ENCODE peak calls at places on chromosomes 11 and 22, in ten cellular contexts. One of them, this sample, is unnamed.

GRCh38 chr11:134453441-134453840 is 41.4 kb upstream of the B3GAT1 start:
- DNase-seq in DMS53: no peak
- DNase-seq in A172: no peak
- DNase-seq in K562: no peak
- DNase-seq in hippocampal formation: peak
- DNase-seq in COLO829: no peak
- DNase-seq in mucosa of descending colon: no peak
- DNase-seq in IMR-90: no peak
- DNase-seq in GOT3: no peak
- DNase-seq in C1 segment of cervical spinal cord: no peak
- DNase-seq in this sample: no peak

GRCh38 chr11:65743928-65744698 is 23.5 kb upstream of the RNASEH2C start:
- DNase-seq in hippocampal formation: no peak
- DNase-seq in DMS53: peak
- DNase-seq in C1 segment of cervical spinal cord: no peak
- DNase-seq in A172: no peak
- DNase-seq in IMR-90: no peak
- DNase-seq in K562: peak
- DNase-seq in GOT3: no peak
- DNase-seq in mucosa of descending colon: peak
- DNase-seq in COLO829: no peak
- DNase-seq in this sample: no peak

GRCh38 chr11:130171534-130171933 is 12.0 kb downstream of the ST14 start:
- DNase-seq in DMS53: peak
- DNase-seq in hippocampal formation: no peak
- DNase-seq in mucosa of descending colon: no peak
- DNase-seq in GOT3: no peak
- DNase-seq in A172: no peak
- DNase-seq in COLO829: no peak
- DNase-seq in K562: no peak
- DNase-seq in C1 segment of cervical spinal cord: no peak
- DNase-seq in IMR-90: no peak
- DNase-seq in this sample: no peak

GRCh38 chr22:22855617-22856308 is 31.9 kb upstream of the IGLL5 start:
- DNase-seq in DMS53: peak
- DNase-seq in hippocampal formation: no peak
- DNase-seq in GOT3: no peak
- DNase-seq in IMR-90: no peak
- DNase-seq in K562: peak
- DNase-seq in mucosa of descending colon: peak
- DNase-seq in C1 segment of cervical spinal cord: no peak
- DNase-seq in A172: peak
- DNase-seq in COLO829: no peak
- DNase-seq in this sample: no peak

GRCh38 chr11:22730319-22730718 is 63.9 kb downstream of the GAS2 start:
- DNase-seq in K562: no peak
- DNase-seq in IMR-90: peak
- DNase-seq in COLO829: no peak
- DNase-seq in A172: no peak
- DNase-seq in DMS53: peak
- DNase-seq in C1 segment of cervical spinal cord: no peak
- DNase-seq in GOT3: no peak
- DNase-seq in mucosa of descending colon: no peak
- DNase-seq in hippocampal formation: no peak
- DNase-seq in this sample: no peak

GRCh38 chr11:10918698-10919097 is 60.8 kb upstream of the ZBED5 start:
- DNase-seq in GOT3: no peak
- DNase-seq in hippocampal formation: no peak
- DNase-seq in COLO829: no peak
- DNase-seq in IMR-90: no peak
- DNase-seq in C1 segment of cervical spinal cord: no peak
- DNase-seq in DMS53: no peak
- DNase-seq in mucosa of descending colon: no peak
- DNase-seq in K562: no peak
- DNase-seq in A172: peak
- DNase-seq in this sample: no peak

GRCh38 chr11:65003282-65003681 is 6.5 kb upstream of the BATF2 start:
- DNase-seq in K562: no peak
- DNase-seq in A172: no peak
- DNase-seq in IMR-90: peak
- DNase-seq in C1 segment of cervical spinal cord: no peak
- DNase-seq in COLO829: no peak
- DNase-seq in hippocampal formation: no peak
- DNase-seq in mucosa of descending colon: peak
- DNase-seq in DMS53: no peak
- DNase-seq in GOT3: no peak
- DNase-seq in this sample: no peak

GRCh38 chr11:64687641-64688533 is 35.1 kb downstream of the NRXN2 start:
- DNase-seq in hippocampal formation: no peak
- DNase-seq in COLO829: no peak
- DNase-seq in IMR-90: no peak
- DNase-seq in K562: no peak
- DNase-seq in GOT3: no peak
- DNase-seq in mucosa of descending colon: no peak
- DNase-seq in DMS53: no peak
- DNase-seq in C1 segment of cervical spinal cord: no peak
- DNase-seq in A172: no peak
- DNase-seq in this sample: no peak

GRCh38 chr11:67564230-67564629 is 19.4 kb upstream of the GSTP1 start:
- DNase-seq in COLO829: no peak
- DNase-seq in GOT3: no peak
- DNase-seq in DMS53: no peak
- DNase-seq in IMR-90: no peak
- DNase-seq in C1 segment of cervical spinal cord: no peak
- DNase-seq in hippocampal formation: no peak
- DNase-seq in K562: no peak
- DNase-seq in A172: no peak
- DNase-seq in mucosa of descending colon: no peak
- DNase-seq in this sample: no peak

GRCh38 chr22:46774456-46775363 is 12.3 kb downstream of the TBC1D22A start:
- DNase-seq in A172: no peak
- DNase-seq in K562: no peak
- DNase-seq in IMR-90: no peak
- DNase-seq in hippocampal formation: no peak
- DNase-seq in DMS53: no peak
- DNase-seq in COLO829: no peak
- DNase-seq in C1 segment of cervical spinal cord: no peak
- DNase-seq in mucosa of descending colon: peak
- DNase-seq in GOT3: no peak
- DNase-seq in this sample: no peak

GRCh38 chr11:44579172-44579804 is 13.8 kb downstream of the CD82 start:
- DNase-seq in mucosa of descending colon: no peak
- DNase-seq in GOT3: no peak
- DNase-seq in K562: no peak
- DNase-seq in IMR-90: no peak
- DNase-seq in C1 segment of cervical spinal cord: no peak
- DNase-seq in COLO829: no peak
- DNase-seq in hippocampal formation: no peak
- DNase-seq in A172: no peak
- DNase-seq in DMS53: no peak
- DNase-seq in this sample: no peak

GRCh38 chr11:104663190-104664140 is 234.8 kb downstream of the CASP12 start:
- DNase-seq in hippocampal formation: no peak
- DNase-seq in A172: peak
- DNase-seq in C1 segment of cervical spinal cord: no peak
- DNase-seq in COLO829: peak
- DNase-seq in DMS53: no peak
- DNase-seq in mucosa of descending colon: no peak
- DNase-seq in IMR-90: peak
- DNase-seq in K562: no peak
- DNase-seq in GOT3: no peak
- DNase-seq in this sample: no peak